ENCODE peak calls at places on chromosomes 7 and 10, in nine cellular contexts. One of them, this sample, is unnamed.

GRCh38 chr10:88062798-88063472 is 199.5 kb downstream of the PTEN start:
- DNase-seq in left ventricle myocardium inferior: no peak
- DNase-seq in IMR-90: peak
- DNase-seq in AG09319: peak
- DNase-seq in HFF-Myc: no peak
- DNase-seq in activated CD4-positive, alpha-beta T cell treated with anti-CD3 and anti-CD28 coated beads, Interleukin-2, amount 10 ng/mL, durations not matched to agents 7 days and 5 days: no peak
- DNase-seq in EH: peak
- DNase-seq in activated T-helper 1 cell treated with Interleukin-2 at 50 U/mL for 16 hours: no peak
- DNase-seq in cardiac fibroblast: peak
- DNase-seq in this sample: peak

GRCh38 chr10:130761032-130761575 is 550.4 kb downstream of the TCERG1L start:
- DNase-seq in left ventricle myocardium inferior: no peak
- DNase-seq in activated CD4-positive, alpha-beta T cell treated with anti-CD3 and anti-CD28 coated beads, Interleukin-2, amount 10 ng/mL, durations not matched to agents 7 days and 5 days: no peak
- DNase-seq in cardiac fibroblast: no peak
- DNase-seq in activated T-helper 1 cell treated with Interleukin-2 at 50 U/mL for 16 hours: no peak
- DNase-seq in AG09319: no peak
- DNase-seq in HFF-Myc: no peak
- DNase-seq in IMR-90: no peak
- DNase-seq in EH: no peak
- DNase-seq in this sample: no peak

GRCh38 chr7:55280031-55280454 is 85.1 kb upstream of the LANCL2 start:
- DNase-seq in cardiac fibroblast: peak
- DNase-seq in HFF-Myc: peak
- DNase-seq in EH: peak
- DNase-seq in activated CD4-positive, alpha-beta T cell treated with anti-CD3 and anti-CD28 coated beads, Interleukin-2, amount 10 ng/mL, durations not matched to agents 7 days and 5 days: peak
- DNase-seq in activated T-helper 1 cell treated with Interleukin-2 at 50 U/mL for 16 hours: peak
- DNase-seq in IMR-90: peak
- DNase-seq in AG09319: peak
- DNase-seq in left ventricle myocardium inferior: peak
- DNase-seq in this sample: peak

GRCh38 chr10:133185916-133186315 is 25.9 kb downstream of the KNDC1 start:
- DNase-seq in activated CD4-positive, alpha-beta T cell treated with anti-CD3 and anti-CD28 coated beads, Interleukin-2, amount 10 ng/mL, durations not matched to agents 7 days and 5 days: no peak
- DNase-seq in cardiac fibroblast: no peak
- DNase-seq in HFF-Myc: no peak
- DNase-seq in activated T-helper 1 cell treated with Interleukin-2 at 50 U/mL for 16 hours: no peak
- DNase-seq in left ventricle myocardium inferior: no peak
- DNase-seq in IMR-90: no peak
- DNase-seq in EH: no peak
- DNase-seq in AG09319: no peak
- DNase-seq in this sample: no peak

GRCh38 chr7:99105756-99106155 is 38.2 kb downstream of the SMURF1 start:
- DNase-seq in HFF-Myc: no peak
- DNase-seq in IMR-90: no peak
- DNase-seq in AG09319: no peak
- DNase-seq in EH: no peak
- DNase-seq in left ventricle myocardium inferior: no peak
- DNase-seq in activated T-helper 1 cell treated with Interleukin-2 at 50 U/mL for 16 hours: no peak
- DNase-seq in cardiac fibroblast: no peak
- DNase-seq in activated CD4-positive, alpha-beta T cell treated with anti-CD3 and anti-CD28 coated beads, Interleukin-2, amount 10 ng/mL, durations not matched to agents 7 days and 5 days: no peak
- DNase-seq in this sample: no peak

GRCh38 chr10:125414998-125415397 is 254.6 kb upstream of the CTBP2 start:
- DNase-seq in HFF-Myc: no peak
- DNase-seq in cardiac fibroblast: no peak
- DNase-seq in activated T-helper 1 cell treated with Interleukin-2 at 50 U/mL for 16 hours: no peak
- DNase-seq in EH: no peak
- DNase-seq in left ventricle myocardium inferior: no peak
- DNase-seq in AG09319: no peak
- DNase-seq in activated CD4-positive, alpha-beta T cell treated with anti-CD3 and anti-CD28 coated beads, Interleukin-2, amount 10 ng/mL, durations not matched to agents 7 days and 5 days: no peak
- DNase-seq in IMR-90: peak
- DNase-seq in this sample: no peak

GRCh38 chr7:143434660-143435059 is 8.6 kb upstream of the TAS2R60 start:
- DNase-seq in IMR-90: peak
- DNase-seq in HFF-Myc: no peak
- DNase-seq in cardiac fibroblast: peak
- DNase-seq in activated T-helper 1 cell treated with Interleukin-2 at 50 U/mL for 16 hours: no peak
- DNase-seq in left ventricle myocardium inferior: peak
- DNase-seq in AG09319: peak
- DNase-seq in EH: peak
- DNase-seq in activated CD4-positive, alpha-beta T cell treated with anti-CD3 and anti-CD28 coated beads, Interleukin-2, amount 10 ng/mL, durations not matched to agents 7 days and 5 days: no peak
- DNase-seq in this sample: no peak

GRCh38 chr10:100186813-100187212 is 984 bp upstream of the ERLIN1 start:
- DNase-seq in AG09319: no peak
- DNase-seq in HFF-Myc: no peak
- DNase-seq in EH: no peak
- DNase-seq in left ventricle myocardium inferior: no peak
- DNase-seq in cardiac fibroblast: no peak
- DNase-seq in activated CD4-positive, alpha-beta T cell treated with anti-CD3 and anti-CD28 coated beads, Interleukin-2, amount 10 ng/mL, durations not matched to agents 7 days and 5 days: peak
- DNase-seq in activated T-helper 1 cell treated with Interleukin-2 at 50 U/mL for 16 hours: no peak
- DNase-seq in IMR-90: no peak
- DNase-seq in this sample: no peak

GRCh38 chr7:81934596-81935301 is 164.9 kb upstream of the HGF start:
- DNase-seq in activated T-helper 1 cell treated with Interleukin-2 at 50 U/mL for 16 hours: no peak
- DNase-seq in activated CD4-positive, alpha-beta T cell treated with anti-CD3 and anti-CD28 coated beads, Interleukin-2, amount 10 ng/mL, durations not matched to agents 7 days and 5 days: no peak
- DNase-seq in cardiac fibroblast: no peak
- DNase-seq in AG09319: no peak
- DNase-seq in IMR-90: no peak
- DNase-seq in HFF-Myc: no peak
- DNase-seq in left ventricle myocardium inferior: no peak
- DNase-seq in EH: no peak
- DNase-seq in this sample: no peak

GRCh38 chr10:113187066-113187777 is 237.2 kb downstream of the TCF7L2 start:
- DNase-seq in EH: no peak
- DNase-seq in HFF-Myc: no peak
- DNase-seq in cardiac fibroblast: peak
- DNase-seq in AG09319: no peak
- DNase-seq in IMR-90: no peak
- DNase-seq in left ventricle myocardium inferior: peak
- DNase-seq in activated T-helper 1 cell treated with Interleukin-2 at 50 U/mL for 16 hours: no peak
- DNase-seq in activated CD4-positive, alpha-beta T cell treated with anti-CD3 and anti-CD28 coated beads, Interleukin-2, amount 10 ng/mL, durations not matched to agents 7 days and 5 days: no peak
- DNase-seq in this sample: peak

GRCh38 chr10:112356686-112357085 is 17.2 kb upstream of the ACSL5 start:
- DNase-seq in left ventricle myocardium inferior: no peak
- DNase-seq in HFF-Myc: no peak
- DNase-seq in cardiac fibroblast: no peak
- DNase-seq in activated CD4-positive, alpha-beta T cell treated with anti-CD3 and anti-CD28 coated beads, Interleukin-2, amount 10 ng/mL, durations not matched to agents 7 days and 5 days: no peak
- DNase-seq in IMR-90: no peak
- DNase-seq in activated T-helper 1 cell treated with Interleukin-2 at 50 U/mL for 16 hours: no peak
- DNase-seq in AG09319: no peak
- DNase-seq in EH: no peak
- DNase-seq in this sample: no peak

GRCh38 chr7:69862413-69863064 is 264.3 kb downstream of the AUTS2 start:
- DNase-seq in left ventricle myocardium inferior: no peak
- DNase-seq in activated CD4-positive, alpha-beta T cell treated with anti-CD3 and anti-CD28 coated beads, Interleukin-2, amount 10 ng/mL, durations not matched to agents 7 days and 5 days: no peak
- DNase-seq in activated T-helper 1 cell treated with Interleukin-2 at 50 U/mL for 16 hours: no peak
- DNase-seq in AG09319: no peak
- DNase-seq in cardiac fibroblast: no peak
- DNase-seq in EH: no peak
- DNase-seq in HFF-Myc: no peak
- DNase-seq in IMR-90: no peak
- DNase-seq in this sample: no peak

GRCh38 chr7:48360574-48360973 is 189.3 kb downstream of the ABCA13 start:
- DNase-seq in IMR-90: peak
- DNase-seq in AG09319: no peak
- DNase-seq in activated CD4-positive, alpha-beta T cell treated with anti-CD3 and anti-CD28 coated beads, Interleukin-2, amount 10 ng/mL, durations not matched to agents 7 days and 5 days: no peak
- DNase-seq in left ventricle myocardium inferior: no peak
- DNase-seq in activated T-helper 1 cell treated with Interleukin-2 at 50 U/mL for 16 hours: no peak
- DNase-seq in HFF-Myc: no peak
- DNase-seq in cardiac fibroblast: peak
- DNase-seq in EH: peak
- DNase-seq in this sample: no peak

GRCh38 chr10:47041401-47042198 is 130.4 kb downstream of the PTPN20 start:
- DNase-seq in cardiac fibroblast: no peak
- DNase-seq in AG09319: no peak
- DNase-seq in HFF-Myc: no peak
- DNase-seq in IMR-90: no peak
- DNase-seq in left ventricle myocardium inferior: no peak
- DNase-seq in activated CD4-positive, alpha-beta T cell treated with anti-CD3 and anti-CD28 coated beads, Interleukin-2, amount 10 ng/mL, durations not matched to agents 7 days and 5 days: no peak
- DNase-seq in activated T-helper 1 cell treated with Interleukin-2 at 50 U/mL for 16 hours: no peak
- DNase-seq in EH: no peak
- DNase-seq in this sample: no peak

GRCh38 chr7:141956084-141956483 is 9.3 kb upstream of the CLEC5A start:
- DNase-seq in cardiac fibroblast: peak
- DNase-seq in HFF-Myc: no peak
- DNase-seq in activated T-helper 1 cell treated with Interleukin-2 at 50 U/mL for 16 hours: no peak
- DNase-seq in EH: no peak
- DNase-seq in AG09319: no peak
- DNase-seq in left ventricle myocardium inferior: no peak
- DNase-seq in IMR-90: no peak
- DNase-seq in activated CD4-positive, alpha-beta T cell treated with anti-CD3 and anti-CD28 coated beads, Interleukin-2, amount 10 ng/mL, durations not matched to agents 7 days and 5 days: no peak
- DNase-seq in this sample: no peak

GRCh38 chr7:1262441-1262840 is 29.8 kb downstream of the UNCX start:
- DNase-seq in left ventricle myocardium inferior: no peak
- DNase-seq in HFF-Myc: no peak
- DNase-seq in IMR-90: no peak
- DNase-seq in AG09319: no peak
- DNase-seq in cardiac fibroblast: no peak
- DNase-seq in EH: no peak
- DNase-seq in activated T-helper 1 cell treated with Interleukin-2 at 50 U/mL for 16 hours: no peak
- DNase-seq in activated CD4-positive, alpha-beta T cell treated with anti-CD3 and anti-CD28 coated beads, Interleukin-2, amount 10 ng/mL, durations not matched to agents 7 days and 5 days: no peak
- DNase-seq in this sample: no peak

GRCh38 chr7:65001291-65001814 is 5.1 kb downstream of the ERV3-1 start:
- DNase-seq in HFF-Myc: no peak
- DNase-seq in EH: no peak
- DNase-seq in left ventricle myocardium inferior: no peak
- DNase-seq in activated CD4-positive, alpha-beta T cell treated with anti-CD3 and anti-CD28 coated beads, Interleukin-2, amount 10 ng/mL, durations not matched to agents 7 days and 5 days: no peak
- DNase-seq in cardiac fibroblast: no peak
- DNase-seq in activated T-helper 1 cell treated with Interleukin-2 at 50 U/mL for 16 hours: no peak
- DNase-seq in IMR-90: no peak
- DNase-seq in AG09319: no peak
- DNase-seq in this sample: no peak

GRCh38 chr10:42836771-42837468 is 54.3 kb downstream of the BMS1 start:
- DNase-seq in EH: peak
- DNase-seq in left ventricle myocardium inferior: no peak
- DNase-seq in activated T-helper 1 cell treated with Interleukin-2 at 50 U/mL for 16 hours: no peak
- DNase-seq in AG09319: peak
- DNase-seq in IMR-90: peak
- DNase-seq in cardiac fibroblast: peak
- DNase-seq in HFF-Myc: peak
- DNase-seq in activated CD4-positive, alpha-beta T cell treated with anti-CD3 and anti-CD28 coated beads, Interleukin-2, amount 10 ng/mL, durations not matched to agents 7 days and 5 days: no peak
- DNase-seq in this sample: peak

GRCh38 chr7:27130540-27131389 is at the start of gene HOXA4:
- DNase-seq in EH: peak
- DNase-seq in IMR-90: peak
- DNase-seq in cardiac fibroblast: peak
- DNase-seq in activated CD4-positive, alpha-beta T cell treated with anti-CD3 and anti-CD28 coated beads, Interleukin-2, amount 10 ng/mL, durations not matched to agents 7 days and 5 days: peak
- DNase-seq in left ventricle myocardium inferior: peak
- DNase-seq in AG09319: no peak
- DNase-seq in HFF-Myc: no peak
- DNase-seq in activated T-helper 1 cell treated with Interleukin-2 at 50 U/mL for 16 hours: peak
- DNase-seq in this sample: peak

GRCh38 chr10:49071221-49071761 is 44.0 kb downstream of the VSTM4 start:
- DNase-seq in left ventricle myocardium inferior: no peak
- DNase-seq in activated T-helper 1 cell treated with Interleukin-2 at 50 U/mL for 16 hours: no peak
- DNase-seq in AG09319: no peak
- DNase-seq in activated CD4-positive, alpha-beta T cell treated with anti-CD3 and anti-CD28 coated beads, Interleukin-2, amount 10 ng/mL, durations not matched to agents 7 days and 5 days: no peak
- DNase-seq in HFF-Myc: no peak
- DNase-seq in cardiac fibroblast: no peak
- DNase-seq in EH: peak
- DNase-seq in IMR-90: peak
- DNase-seq in this sample: peak

GRCh38 chr7:12638851-12639467 is 48.5 kb upstream of the ARL4A start:
- DNase-seq in activated CD4-positive, alpha-beta T cell treated with anti-CD3 and anti-CD28 coated beads, Interleukin-2, amount 10 ng/mL, durations not matched to agents 7 days and 5 days: no peak
- DNase-seq in activated T-helper 1 cell treated with Interleukin-2 at 50 U/mL for 16 hours: no peak
- DNase-seq in IMR-90: peak
- DNase-seq in HFF-Myc: no peak
- DNase-seq in left ventricle myocardium inferior: no peak
- DNase-seq in cardiac fibroblast: peak
- DNase-seq in AG09319: no peak
- DNase-seq in EH: peak
- DNase-seq in this sample: peak